ENCODE peak calls at places on chromosomes 13 and 19, in five cellular contexts. K, M, S, B and R are unnamed samples.

GRCh38 chr19:38543286-38543806 is 74.4 kb downstream of the MAP4K1 start:
- DNase-seq in B (no peak), M (no peak), S (peak; percentile 32), K (no peak), R (no peak)

GRCh38 chr13:50275392-50276063 is 260.3 kb downstream of the KCNRG start:
- DNase-seq in S (no peak), K (no peak), M (no peak), B (no peak), R (no peak)

GRCh38 chr13:74839656-74840055 is 642.3 kb downstream of the TBC1D4 start:
- DNase-seq in S (no peak), K (no peak), M (no peak), B (no peak), R (no peak)

GRCh38 chr13:40402931-40403412 is 263.5 kb downstream of the FOXO1 start:
- DNase-seq in K (peak; percentile 81), B (no peak), S (no peak), M (peak; percentile 36), R (no peak)

GRCh38 chr13:68261105-68261504 is 1031.0 kb upstream of the PCDH9 start:
- DNase-seq in S (no peak), M (no peak), K (no peak), B (no peak), R (no peak)

GRCh38 chr19:10874019-10874418 is 2.7 kb downstream of the CARM1 start:
- DNase-seq in K (no peak), S (no peak), B (no peak), M (no peak), R (no peak)

GRCh38 chr13:97002581-97002980 is 8.3 kb upstream of the OXGR1 start:
- DNase-seq in K (no peak), M (no peak), S (no peak), B (no peak), R (no peak)

GRCh38 chr13:59771272-59771671 is 392.5 kb downstream of the DIAPH3 start:
- DNase-seq in M (no peak), B (no peak), S (no peak), K (no peak), R (no peak)

GRCh38 chr13:93226623-93227279 is at the start of gene GPC6:
- DNase-seq in S (no peak), M (no peak), B (no peak), K (no peak), R (no peak)

GRCh38 chr19:19691683-19692082 is 23.0 kb downstream of the ZNF101 start:
- DNase-seq in B (no peak), K (no peak), M (no peak), S (no peak), R (no peak)

DNA sequence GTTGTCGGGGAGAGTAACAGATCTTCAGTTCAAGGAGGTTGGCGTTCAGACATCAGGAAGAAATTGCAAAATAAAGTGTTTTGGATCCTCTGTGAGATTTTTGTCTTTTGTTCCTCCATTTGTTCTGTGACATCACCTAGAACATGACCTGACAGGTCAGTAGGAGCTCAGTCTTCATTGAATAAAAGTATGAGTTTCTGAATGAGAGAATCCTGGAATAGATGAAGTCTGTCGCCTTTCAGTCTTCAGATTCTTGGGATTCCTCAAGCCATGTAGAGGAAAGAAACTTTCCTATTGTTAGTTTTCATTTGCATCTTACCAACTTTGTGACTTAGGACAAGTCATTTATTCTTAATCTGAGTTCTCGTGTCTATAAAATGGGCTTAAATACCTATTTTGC is 14.4 kb downstream of the ARHGAP35 start:
- DNase-seq in S (no peak), M (no peak), K (no peak), B (no peak), R (no peak)
- H3K4me1 ChIP-seq in S (no peaks in the 10 kb centered on the region), M (peaks cover 4% of the 10 kb centered on the region), K (no peaks in the 10 kb centered on the region), B (no peaks in the 10 kb centered on the region), R (no peaks in the 10 kb centered on the region)

GRCh38 chr13:27662738-27663470 is 41.2 kb downstream of the POLR1D start:
- DNase-seq in M (no peak), K (no peak), S (no peak), B (no peak), R (no peak)

GRCh38 chr13:27663947-27664346 is 42.3 kb downstream of the POLR1D start:
- DNase-seq in B (no peak), K (no peak), M (no peak), S (no peak), R (no peak)

GRCh38 chr13:27666951-27667350 is 45.3 kb downstream of the POLR1D start:
- DNase-seq in S (no peak), B (no peak), M (no peak), K (no peak), R (no peak)

GRCh38 chr13:27665761-27666160 is 44.1 kb downstream of the POLR1D start:
- DNase-seq in S (no peak), M (no peak), B (no peak), K (no peak), R (no peak)

GRCh38 chr13:27665333-27665732 is 43.6 kb downstream of the POLR1D start:
- DNase-seq in B (no peak), M (no peak), K (no peak), S (no peak), R (no peak)
- TF ChIP-seq CTCF in B (no peak), M (no peak), K (no peak), S (no peak), R (no peak)

GRCh38 chr19:29524201-29524911 is 1.4 kb upstream of the VSTM2B start:
- DNase-seq in M (no peak), S (peak; percentile 18), B (no peak), K (peak; percentile 61), R (no peak)
- H3K27me3 ChIP-seq in M (peaks cover 68% of the 10 kb centered on the region), S (peaks cover 89% of the 10 kb centered on the region), B (peaks cover 95% of the 10 kb centered on the region), K (peaks cover 56% of the 10 kb centered on the region), R (peaks cover 31% of the 10 kb centered on the region)

DNA sequence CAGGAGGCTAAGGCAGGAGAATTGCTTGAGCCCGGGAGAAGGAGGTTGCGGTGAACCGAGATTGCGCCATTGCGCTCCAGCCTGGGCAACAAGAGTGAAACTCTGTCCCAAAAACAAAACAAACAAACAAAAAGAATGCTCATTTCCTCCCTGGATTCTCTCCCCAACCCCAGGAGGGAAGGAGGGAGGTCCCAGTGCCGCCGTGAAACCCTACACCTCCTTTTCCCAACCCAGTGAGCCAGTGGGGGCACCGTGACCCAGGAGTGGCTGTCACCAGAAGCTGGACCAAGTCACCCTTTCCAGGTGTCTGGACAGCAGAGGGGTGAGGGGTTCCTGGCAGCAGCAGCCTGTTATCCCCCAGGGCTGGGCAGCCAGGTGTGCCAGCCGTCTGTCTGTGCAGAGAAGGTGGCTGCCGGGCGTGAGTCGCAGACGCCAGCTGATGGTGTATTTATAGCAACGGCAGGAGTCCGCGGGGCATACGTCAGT is 23.5 kb downstream of the NFIC start:
- DNase-seq in B (no peak), M (peak; percentile 54), K (no peak), S (no peak), R (no peak)
- H3K4me1 ChIP-seq in B (peaks cover 57% of the 10 kb centered on the region), M (peaks cover 60% of the 10 kb centered on the region), K (peaks cover 19% of the 10 kb centered on the region), S (peaks cover 54% of the 10 kb centered on the region), R (peaks cover 18% of the 10 kb centered on the region)

DNA sequence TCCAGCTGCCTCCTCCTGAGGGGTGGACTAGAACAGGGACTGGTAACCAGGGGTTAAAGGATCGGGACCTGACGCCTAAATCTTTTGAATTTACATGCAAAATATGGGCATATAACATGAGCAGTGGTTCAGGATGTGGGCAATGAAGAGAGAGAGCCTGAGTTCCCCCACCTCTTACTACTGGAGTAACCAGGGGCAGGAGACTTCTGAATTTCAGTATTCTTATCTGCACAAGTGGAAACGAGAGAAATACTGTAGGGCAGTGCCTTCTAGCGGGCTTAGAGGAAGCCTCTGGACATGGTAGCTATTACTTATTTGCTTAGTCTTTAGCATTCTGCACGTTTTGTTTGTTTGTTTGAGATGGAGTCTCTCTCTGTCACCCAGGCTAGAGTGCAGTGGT is 26.3 kb downstream of the BCAT2 start:
- DNase-seq in K (no peak), S (no peak), B (no peak), M (no peak), R (no peak)
- TF ChIP-seq CTCF in K (no peak), S (no peak), B (no peak), M (peak; percentile 30), R (no peak)